ENCODE peak calls at places on chromosomes 12 and 14, in four cellular contexts. K is GOT3, Y is SW 1271, D is neural crest cell. E is an unnamed sample.

GRCh38 chr12:17550011-17550410 is 540.0 kb downstream of the RERGL start:
- DNase-seq in Y (no peak), K (no peak), D (no peak), E (no peak)

GRCh38 chr12:98845957-98846356 is 200.9 kb downstream of the APAF1 start:
- DNase-seq in K (no peak), Y (no peak), D (no peak), E (no peak)

GRCh38 chr14:52067873-52068740 is 752 bp downstream of the NID2 start:
- DNase-seq in K (no peak), Y (no peak), D (peak; percentile 28), E (peak; percentile 26)

GRCh38 chr12:116551619-116551951 is 7.6 kb upstream of the MAP1LC3B2 start:
- DNase-seq in K (no peak), Y (no peak), D (no peak), E (no peak)

GRCh38 chr12:124700810-124701594 is 133.6 kb upstream of the NCOR2 start:
- DNase-seq in D (no peak), K (no peak), Y (no peak), E (no peak)

GRCh38 chr12:2439332-2440100 is 355.3 kb upstream of the FKBP4 start:
- DNase-seq in K (no peak), Y (no peak), D (no peak), E (no peak)

GRCh38 chr14:33848706-33849454 is 102.0 kb downstream of the EGLN3 start:
- DNase-seq in K (no peak), Y (peak; percentile 56), D (peak; percentile 76), E (peak; percentile 42)

GRCh38 chr14:49461529-49462401 is 124.4 kb downstream of the RPS29 start:
- DNase-seq in Y (peak; percentile 82), K (no peak), D (peak; percentile 37), E (peak; percentile 47)

GRCh38 chr14:76538648-76539008 is 162.7 kb downstream of the ESRRB start:
- DNase-seq in K (no peak), Y (no peak), D (no peak), E (no peak)

GRCh38 chr12:67173258-67173657 is 95.9 kb upstream of the CAND1 start:
- DNase-seq in Y (no peak), D (no peak), K (no peak), E (no peak)

GRCh38 chr12:6613776-6614512 is 6.8 kb upstream of the CHD4 start:
- DNase-seq in D (peak; percentile 85), K (peak; percentile 72), Y (peak; percentile 60), E (peak; percentile 97)

GRCh38 chr12:27807063-27807703 is 27.1 kb upstream of the MANSC4 start:
- DNase-seq in K (no peak), Y (no peak), D (no peak), E (no peak)

E was measured in NCI-H345.